ENCODE peak calls at places on chromosomes 3 and 15, in ten cellular contexts. One of them, this sample, is unnamed.

GRCh38 chr15:86540840-86541467 is 461.3 kb downstream of the AGBL1 start:
- DNase-seq in Panc1: no peak
- DNase-seq in SK-N-SH: no peak
- DNase-seq in endothelial cell of umbilical vein: no peak
- DNase-seq in HepG2: no peak
- DNase-seq in prostate gland: no peak
- DNase-seq in suprapubic skin: no peak
- DNase-seq in spleen: no peak
- DNase-seq in GM23338: no peak
- DNase-seq in upper lobe of left lung: no peak
- DNase-seq in this sample: no peak

GRCh38 chr3:185595520-185595919 is 9.4 kb downstream of the SENP2 start:
- DNase-seq in HepG2: no peak
- DNase-seq in GM23338: no peak
- DNase-seq in endothelial cell of umbilical vein: no peak
- DNase-seq in upper lobe of left lung: no peak
- DNase-seq in suprapubic skin: no peak
- DNase-seq in prostate gland: no peak
- DNase-seq in spleen: no peak
- DNase-seq in SK-N-SH: no peak
- DNase-seq in Panc1: no peak
- DNase-seq in this sample: no peak

GRCh38 chr15:55289011-55289572 is 521 bp downstream of the RAB27A start:
- DNase-seq in GM23338: peak; percentile 57
- DNase-seq in HepG2: peak; percentile 21
- DNase-seq in suprapubic skin: peak; percentile 67
- DNase-seq in endothelial cell of umbilical vein: peak; percentile 35
- DNase-seq in SK-N-SH: no peak
- DNase-seq in Panc1: no peak
- DNase-seq in spleen: peak; percentile 85
- DNase-seq in upper lobe of left lung: peak; percentile 29
- DNase-seq in prostate gland: peak; percentile 39
- DNase-seq in this sample: peak; percentile 37

GRCh38 chr15:77907824-77908751 is 169.4 kb downstream of the TBC1D2B start:
- DNase-seq in suprapubic skin: peak; percentile 54
- DNase-seq in GM23338: peak; percentile 91
- DNase-seq in HepG2: peak; percentile 61
- DNase-seq in prostate gland: peak; percentile 15
- DNase-seq in endothelial cell of umbilical vein: no peak
- DNase-seq in upper lobe of left lung: peak; percentile 75
- DNase-seq in spleen: peak; percentile 79
- DNase-seq in SK-N-SH: no peak
- DNase-seq in Panc1: no peak
- DNase-seq in this sample: no peak

GRCh38 chr3:58532794-58533220 is 4.2 kb downstream of the ACOX2 start:
- DNase-seq in SK-N-SH: peak; percentile 89
- DNase-seq in suprapubic skin: peak; percentile 75
- DNase-seq in upper lobe of left lung: peak; percentile 92
- DNase-seq in Panc1: peak; percentile 33
- DNase-seq in HepG2: peak; percentile 55
- DNase-seq in GM23338: peak; percentile 81
- DNase-seq in spleen: peak; percentile 94
- DNase-seq in prostate gland: peak; percentile 43
- DNase-seq in endothelial cell of umbilical vein: peak; percentile 55
- DNase-seq in this sample: peak; percentile 69

GRCh38 chr3:126523745-126524428 is at the start of gene CHST13:
- DNase-seq in HepG2: peak; percentile 87
- DNase-seq in SK-N-SH: peak; percentile 91
- DNase-seq in GM23338: peak; percentile 86
- DNase-seq in Panc1: no peak
- DNase-seq in endothelial cell of umbilical vein: no peak
- DNase-seq in spleen: peak; percentile 89
- DNase-seq in prostate gland: no peak
- DNase-seq in upper lobe of left lung: peak; percentile 92
- DNase-seq in suprapubic skin: no peak
- DNase-seq in this sample: no peak

GRCh38 chr3:15434756-15435155 is 7.4 kb downstream of the EAF1 start:
- DNase-seq in spleen: no peak
- DNase-seq in prostate gland: no peak
- DNase-seq in Panc1: no peak
- DNase-seq in SK-N-SH: no peak
- DNase-seq in endothelial cell of umbilical vein: no peak
- DNase-seq in GM23338: peak; percentile 15
- DNase-seq in suprapubic skin: no peak
- DNase-seq in HepG2: no peak
- DNase-seq in upper lobe of left lung: no peak
- DNase-seq in this sample: no peak

GRCh38 chr15:62094398-62094797 is 27.6 kb downstream of the C2CD4A start:
- DNase-seq in suprapubic skin: no peak
- DNase-seq in upper lobe of left lung: no peak
- DNase-seq in Panc1: no peak
- DNase-seq in SK-N-SH: no peak
- DNase-seq in HepG2: no peak
- DNase-seq in prostate gland: no peak
- DNase-seq in GM23338: no peak
- DNase-seq in spleen: no peak
- DNase-seq in endothelial cell of umbilical vein: no peak
- DNase-seq in this sample: no peak

GRCh38 chr15:95687686-95688085 is 642.8 kb upstream of the NR2F2 start:
- DNase-seq in Panc1: no peak
- DNase-seq in GM23338: no peak
- DNase-seq in suprapubic skin: no peak
- DNase-seq in HepG2: no peak
- DNase-seq in SK-N-SH: no peak
- DNase-seq in endothelial cell of umbilical vein: no peak
- DNase-seq in spleen: no peak
- DNase-seq in prostate gland: no peak
- DNase-seq in upper lobe of left lung: no peak
- DNase-seq in this sample: no peak

GRCh38 chr3:31710123-31710841 is 177.6 kb downstream of the STT3B start:
- DNase-seq in endothelial cell of umbilical vein: no peak
- DNase-seq in suprapubic skin: no peak
- DNase-seq in Panc1: no peak
- DNase-seq in spleen: no peak
- DNase-seq in SK-N-SH: no peak
- DNase-seq in prostate gland: no peak
- DNase-seq in upper lobe of left lung: no peak
- DNase-seq in HepG2: no peak
- DNase-seq in GM23338: no peak
- DNase-seq in this sample: no peak

GRCh38 chr15:44163370-44163769 is 31.7 kb downstream of the FRMD5 start:
- DNase-seq in GM23338: no peak
- DNase-seq in upper lobe of left lung: no peak
- DNase-seq in suprapubic skin: no peak
- DNase-seq in Panc1: no peak
- DNase-seq in prostate gland: no peak
- DNase-seq in endothelial cell of umbilical vein: no peak
- DNase-seq in spleen: no peak
- DNase-seq in HepG2: no peak
- DNase-seq in SK-N-SH: no peak
- DNase-seq in this sample: no peak

GRCh38 chr15:91253605-91254004 is 153.5 kb downstream of the SV2B start:
- DNase-seq in GM23338: no peak
- DNase-seq in Panc1: no peak
- DNase-seq in suprapubic skin: no peak
- DNase-seq in SK-N-SH: no peak
- DNase-seq in HepG2: no peak
- DNase-seq in prostate gland: no peak
- DNase-seq in spleen: no peak
- DNase-seq in upper lobe of left lung: no peak
- DNase-seq in endothelial cell of umbilical vein: no peak
- DNase-seq in this sample: no peak

GRCh38 chr3:99534951-99535704 is 103.3 kb upstream of the COL8A1 start:
- DNase-seq in Panc1: no peak
- DNase-seq in HepG2: no peak
- DNase-seq in prostate gland: no peak
- DNase-seq in suprapubic skin: no peak
- DNase-seq in spleen: no peak
- DNase-seq in upper lobe of left lung: no peak
- DNase-seq in endothelial cell of umbilical vein: peak; percentile 34
- DNase-seq in SK-N-SH: no peak
- DNase-seq in GM23338: peak; percentile 39
- DNase-seq in this sample: no peak

GRCh38 chr15:51982770-51983103 is 11.2 kb upstream of the LEO1 start:
- DNase-seq in GM23338: no peak
- DNase-seq in suprapubic skin: no peak
- DNase-seq in Panc1: no peak
- DNase-seq in HepG2: no peak
- DNase-seq in prostate gland: no peak
- DNase-seq in upper lobe of left lung: no peak
- DNase-seq in endothelial cell of umbilical vein: peak; percentile 30
- DNase-seq in SK-N-SH: no peak
- DNase-seq in spleen: no peak
- DNase-seq in this sample: no peak

GRCh38 chr3:52317178-52317577 is 1.1 kb downstream of the DNAH1 start:
- DNase-seq in endothelial cell of umbilical vein: no peak
- DNase-seq in spleen: no peak
- DNase-seq in Panc1: no peak
- DNase-seq in SK-N-SH: peak; percentile 60
- DNase-seq in HepG2: no peak
- DNase-seq in upper lobe of left lung: peak; percentile 64
- DNase-seq in GM23338: peak; percentile 48
- DNase-seq in prostate gland: no peak
- DNase-seq in suprapubic skin: no peak
- DNase-seq in this sample: no peak

GRCh38 chr3:108251256-108251655 is 29.0 kb upstream of the IFT57 start:
- DNase-seq in GM23338: no peak
- DNase-seq in spleen: no peak
- DNase-seq in endothelial cell of umbilical vein: no peak
- DNase-seq in HepG2: peak; percentile 2
- DNase-seq in suprapubic skin: no peak
- DNase-seq in prostate gland: no peak
- DNase-seq in SK-N-SH: no peak
- DNase-seq in Panc1: no peak
- DNase-seq in upper lobe of left lung: no peak
- DNase-seq in this sample: no peak

GRCh38 chr3:193508108-193508507 is 46.6 kb downstream of the ATP13A4 start:
- DNase-seq in spleen: no peak
- DNase-seq in GM23338: no peak
- DNase-seq in Panc1: no peak
- DNase-seq in SK-N-SH: no peak
- DNase-seq in upper lobe of left lung: no peak
- DNase-seq in endothelial cell of umbilical vein: no peak
- DNase-seq in prostate gland: no peak
- DNase-seq in HepG2: no peak
- DNase-seq in suprapubic skin: no peak
- DNase-seq in this sample: no peak
- TF ChIP-seq CTCF in spleen: no peak
- TF ChIP-seq CTCF in GM23338: no peak
- TF ChIP-seq CTCF in Panc1: no peak
- TF ChIP-seq CTCF in SK-N-SH: no peak
- TF ChIP-seq CTCF in upper lobe of left lung: no peak
- TF ChIP-seq CTCF in endothelial cell of umbilical vein: no peak
- TF ChIP-seq CTCF in prostate gland: no peak
- TF ChIP-seq CTCF in HepG2: no peak
- TF ChIP-seq CTCF in suprapubic skin: no peak
- TF ChIP-seq CTCF in this sample: no peak

GRCh38 chr3:102207173-102207572 is 227.6 kb upstream of the ZPLD1 start:
- DNase-seq in spleen: no peak
- DNase-seq in SK-N-SH: no peak
- DNase-seq in prostate gland: no peak
- DNase-seq in GM23338: no peak
- DNase-seq in upper lobe of left lung: no peak
- DNase-seq in HepG2: no peak
- DNase-seq in suprapubic skin: no peak
- DNase-seq in Panc1: no peak
- DNase-seq in endothelial cell of umbilical vein: no peak
- DNase-seq in this sample: no peak

GRCh38 chr3:102205647-102206046 is 229.2 kb upstream of the ZPLD1 start:
- DNase-seq in GM23338: no peak
- DNase-seq in endothelial cell of umbilical vein: no peak
- DNase-seq in upper lobe of left lung: no peak
- DNase-seq in SK-N-SH: no peak
- DNase-seq in HepG2: no peak
- DNase-seq in spleen: no peak
- DNase-seq in prostate gland: no peak
- DNase-seq in suprapubic skin: no peak
- DNase-seq in Panc1: no peak
- DNase-seq in this sample: no peak

GRCh38 chr3:102206506-102207145 is 228.2 kb upstream of the ZPLD1 start:
- DNase-seq in endothelial cell of umbilical vein: peak; percentile 9
- DNase-seq in upper lobe of left lung: no peak
- DNase-seq in HepG2: no peak
- DNase-seq in suprapubic skin: peak; percentile 77
- DNase-seq in SK-N-SH: no peak
- DNase-seq in prostate gland: no peak
- DNase-seq in GM23338: peak; percentile 24
- DNase-seq in spleen: no peak
- DNase-seq in Panc1: no peak
- DNase-seq in this sample: no peak
- TF ChIP-seq POLR2AphosphoS5 in endothelial cell of umbilical vein: no peak
- TF ChIP-seq POLR2AphosphoS5 in upper lobe of left lung: peak; percentile 71
- TF ChIP-seq POLR2AphosphoS5 in HepG2: no peak
- TF ChIP-seq POLR2AphosphoS5 in suprapubic skin: no peak
- TF ChIP-seq POLR2AphosphoS5 in SK-N-SH: no peak
- TF ChIP-seq POLR2AphosphoS5 in prostate gland: peak; percentile 25
- TF ChIP-seq POLR2AphosphoS5 in GM23338: no peak
- TF ChIP-seq POLR2AphosphoS5 in spleen: no peak
- TF ChIP-seq POLR2AphosphoS5 in Panc1: no peak
- TF ChIP-seq POLR2AphosphoS5 in this sample: no peak

GRCh38 chr3:25904248-25904647 is 114.4 kb downstream of the OXSM start:
- DNase-seq in spleen: no peak
- DNase-seq in Panc1: no peak
- DNase-seq in endothelial cell of umbilical vein: no peak
- DNase-seq in upper lobe of left lung: no peak
- DNase-seq in GM23338: peak; percentile 25
- DNase-seq in prostate gland: no peak
- DNase-seq in HepG2: no peak
- DNase-seq in suprapubic skin: no peak
- DNase-seq in SK-N-SH: no peak
- DNase-seq in this sample: no peak
- TF ChIP-seq CTCF in spleen: no peak
- TF ChIP-seq CTCF in Panc1: peak; percentile 15
- TF ChIP-seq CTCF in endothelial cell of umbilical vein: no peak
- TF ChIP-seq CTCF in upper lobe of left lung: no peak
- TF ChIP-seq CTCF in GM23338: peak; percentile 74
- TF ChIP-seq CTCF in prostate gland: no peak
- TF ChIP-seq CTCF in HepG2: no peak
- TF ChIP-seq CTCF in suprapubic skin: no peak
- TF ChIP-seq CTCF in SK-N-SH: no peak
- TF ChIP-seq CTCF in this sample: no peak

GRCh38 chr3:177978948-177979347 is 557.3 kb upstream of the KCNMB2 start:
- DNase-seq in upper lobe of left lung: no peak
- DNase-seq in spleen: no peak
- DNase-seq in HepG2: no peak
- DNase-seq in endothelial cell of umbilical vein: no peak
- DNase-seq in GM23338: no peak
- DNase-seq in SK-N-SH: no peak
- DNase-seq in Panc1: no peak
- DNase-seq in suprapubic skin: no peak
- DNase-seq in prostate gland: no peak
- DNase-seq in this sample: no peak

GRCh38 chr3:177977381-177978158 is 558.7 kb upstream of the KCNMB2 start:
- DNase-seq in SK-N-SH: no peak
- DNase-seq in GM23338: no peak
- DNase-seq in endothelial cell of umbilical vein: peak; percentile 52
- DNase-seq in HepG2: no peak
- DNase-seq in upper lobe of left lung: no peak
- DNase-seq in Panc1: no peak
- DNase-seq in spleen: no peak
- DNase-seq in prostate gland: no peak
- DNase-seq in suprapubic skin: no peak
- DNase-seq in this sample: no peak

GRCh38 chr3:177968891-177969290 is 567.3 kb upstream of the KCNMB2 start:
- DNase-seq in suprapubic skin: no peak
- DNase-seq in prostate gland: no peak
- DNase-seq in spleen: no peak
- DNase-seq in endothelial cell of umbilical vein: no peak
- DNase-seq in GM23338: no peak
- DNase-seq in Panc1: no peak
- DNase-seq in upper lobe of left lung: no peak
- DNase-seq in HepG2: no peak
- DNase-seq in SK-N-SH: no peak
- DNase-seq in this sample: no peak

GRCh38 chr3:177973241-177973840 is 562.9 kb upstream of the KCNMB2 start:
- DNase-seq in GM23338: no peak
- DNase-seq in HepG2: no peak
- DNase-seq in prostate gland: no peak
- DNase-seq in spleen: no peak
- DNase-seq in suprapubic skin: no peak
- DNase-seq in endothelial cell of umbilical vein: no peak
- DNase-seq in Panc1: no peak
- DNase-seq in upper lobe of left lung: no peak
- DNase-seq in SK-N-SH: no peak
- DNase-seq in this sample: no peak
- TF ChIP-seq POLR2AphosphoS5 in GM23338: no peak
- TF ChIP-seq POLR2AphosphoS5 in HepG2: no peak
- TF ChIP-seq POLR2AphosphoS5 in prostate gland: no peak
- TF ChIP-seq POLR2AphosphoS5 in spleen: no peak
- TF ChIP-seq POLR2AphosphoS5 in suprapubic skin: no peak
- TF ChIP-seq POLR2AphosphoS5 in endothelial cell of umbilical vein: no peak
- TF ChIP-seq POLR2AphosphoS5 in Panc1: no peak
- TF ChIP-seq POLR2AphosphoS5 in upper lobe of left lung: no peak
- TF ChIP-seq POLR2AphosphoS5 in SK-N-SH: no peak
- TF ChIP-seq POLR2AphosphoS5 in this sample: no peak

This sample was measured in breast epithelium.